ENCODE peak calls at places on chromosomes 5 and 9, in nine cellular contexts. Z, J, U, F, E, Q, I, O and D are unnamed samples.
A peak's percentile ranks its signal among the peaks of the same experiment; 100 is the strongest.

GRCh38 chr9:8349369-8349768 is 549.8 kb upstream of the DMAC1 start:
- DNase-seq in F (no peak), I (no peak), J (no peak), U (no peak), O (no peak), Q (no peak), E (no peak), Z (no peak), D (no peak)

GRCh38 chr9:134972140-134972539 is 54.4 kb upstream of the FCN1 start:
- DNase-seq in J (no peak), Z (peak; percentile 17), Q (no peak), F (no peak), E (no peak), U (no peak), I (no peak), O (no peak), D (no peak)

GRCh38 chr9:87973791-87974292 is 491 bp downstream of the CDK20 start:
- DNase-seq in Q (no peak), U (no peak), F (no peak), I (no peak), O (no peak), E (no peak), Z (peak; percentile 83), J (no peak), D (no peak)

GRCh38 chr5:135492319-135492626 is 40.1 kb upstream of the TIFAB start:
- DNase-seq in I (no peak), O (no peak), Q (no peak), U (no peak), E (no peak), J (no peak), F (no peak), Z (no peak), D (no peak)

GRCh38 chr5:179795049-179795862 is 1.5 kb downstream of the LTC4S start:
- DNase-seq in Q (no peak), O (no peak), Z (peak; percentile 85), U (no peak), J (no peak), I (peak; percentile 73), F (no peak), E (peak; percentile 49), D (no peak)

GRCh38 chr5:51381801-51382507 is 1.3 kb upstream of the ISL1 start:
- DNase-seq in U (no peak), Z (no peak), O (peak; percentile 50), J (no peak), I (no peak), F (no peak), Q (no peak), E (no peak), D (no peak)

GRCh38 chr9:21802418-21803000 is at the start of gene MTAP:
- DNase-seq in I (peak; percentile 93), Z (peak; percentile 93), Q (peak; percentile 16), J (peak; percentile 82), O (peak; percentile 94), U (peak; percentile 72), E (peak; percentile 92), F (peak; percentile 79), D (peak; percentile 95)

GRCh38 chr9:15707000-15707399 is 154.2 kb downstream of the CCDC171 start:
- DNase-seq in I (no peak), U (no peak), Q (no peak), F (no peak), O (no peak), J (no peak), E (no peak), Z (no peak), D (no peak)

GRCh38 chr5:135039526-135040296 is 5.7 kb upstream of the PITX1 start:
- DNase-seq in J (no peak), E (no peak), F (no peak), Q (no peak), U (no peak), O (no peak), Z (no peak), I (no peak), D (no peak)

GRCh38 chr5:140324834-140325195 is 21.6 kb downstream of the HBEGF start:
- DNase-seq in E (no peak), J (no peak), U (no peak), Z (no peak), I (no peak), Q (no peak), F (no peak), O (no peak), D (no peak)

GRCh38 chr5:132979367-132979935 is 16.0 kb upstream of the AFF4 start:
- DNase-seq in E (no peak), I (no peak), J (no peak), U (no peak), O (no peak), Z (no peak), F (no peak), Q (no peak), D (peak; percentile 6)